ENCODE peak calls at places on chromosomes 13 and 19, in four cellular contexts. One of them, this sample, is unnamed.

GRCh38 chr13:107581009-107581408 is 634.3 kb downstream of the LIG4 start:
- DNase-seq in germinal center: no peak
- DNase-seq in frontal cortex: no peak
- DNase-seq in nephron progenitor cell: no peak
- DNase-seq in this sample: no peak

GRCh38 chr19:24074720-24075119 is 12.3 kb upstream of the ZNF254 start:
- DNase-seq in nephron progenitor cell: no peak
- DNase-seq in germinal center: no peak
- DNase-seq in frontal cortex: no peak
- DNase-seq in this sample: no peak

GRCh38 chr13:104105418-104106355 is 1039.5 kb upstream of the SLC10A2 start:
- DNase-seq in nephron progenitor cell: no peak
- DNase-seq in frontal cortex: no peak
- DNase-seq in germinal center: no peak
- DNase-seq in this sample: no peak

GRCh38 chr13:94431569-94431968 is 47.9 kb downstream of the DCT start:
- DNase-seq in germinal center: no peak
- DNase-seq in nephron progenitor cell: no peak
- DNase-seq in frontal cortex: no peak
- DNase-seq in this sample: no peak

GRCh38 chr19:56125806-56126590 is 4.9 kb upstream of the ZNF787 start:
- DNase-seq in germinal center: no peak
- DNase-seq in frontal cortex: no peak
- DNase-seq in nephron progenitor cell: no peak
- DNase-seq in this sample: no peak

GRCh38 chr13:36275190-36276002 is 22.2 kb downstream of the CCDC169 start:
- DNase-seq in nephron progenitor cell: peak
- DNase-seq in germinal center: no peak
- DNase-seq in frontal cortex: no peak
- DNase-seq in this sample: peak

GRCh38 chr19:6035026-6035425 is 57.1 kb upstream of the RANBP3 start:
- DNase-seq in frontal cortex: no peak
- DNase-seq in nephron progenitor cell: no peak
- DNase-seq in germinal center: no peak
- DNase-seq in this sample: no peak

GRCh38 chr19:40141546-40141945 is 49.7 kb upstream of the MAP3K10 start:
- DNase-seq in nephron progenitor cell: no peak
- DNase-seq in frontal cortex: no peak
- DNase-seq in germinal center: no peak
- DNase-seq in this sample: no peak

GRCh38 chr19:28130066-28130511 is 1082.9 kb downstream of the UQCRFS1 start:
- DNase-seq in nephron progenitor cell: peak
- DNase-seq in frontal cortex: no peak
- DNase-seq in germinal center: no peak
- DNase-seq in this sample: peak

GRCh38 chr19:17560205-17560595 is 4.8 kb downstream of the COLGALT1 start:
- DNase-seq in germinal center: no peak
- DNase-seq in nephron progenitor cell: no peak
- DNase-seq in frontal cortex: no peak
- DNase-seq in this sample: no peak

GRCh38 chr19:33386361-33386858 is 12.9 kb downstream of the CEBPG start:
- DNase-seq in frontal cortex: no peak
- DNase-seq in germinal center: no peak
- DNase-seq in nephron progenitor cell: no peak
- DNase-seq in this sample: no peak

GRCh38 chr13:41428155-41428554 is 29.2 kb upstream of the RGCC start:
- DNase-seq in frontal cortex: peak
- DNase-seq in nephron progenitor cell: peak
- DNase-seq in germinal center: no peak
- DNase-seq in this sample: no peak

GRCh38 chr13:22040810-22041364 is 370.0 kb downstream of the FGF9 start:
- DNase-seq in germinal center: no peak
- DNase-seq in frontal cortex: no peak
- DNase-seq in nephron progenitor cell: no peak
- DNase-seq in this sample: no peak

GRCh38 chr19:12833747-12834417 is 497 bp downstream of the RTBDN start:
- DNase-seq in nephron progenitor cell: peak
- DNase-seq in frontal cortex: no peak
- DNase-seq in germinal center: peak
- DNase-seq in this sample: peak

GRCh38 chr19:7348587-7349230 is at the start of gene ARHGEF18:
- DNase-seq in frontal cortex: no peak
- DNase-seq in nephron progenitor cell: no peak
- DNase-seq in germinal center: peak
- DNase-seq in this sample: peak

GRCh38 chr13:30863231-30863630 is 42.8 kb upstream of the MEDAG start:
- DNase-seq in germinal center: no peak
- DNase-seq in frontal cortex: no peak
- DNase-seq in nephron progenitor cell: no peak
- DNase-seq in this sample: no peak